ENCODE peak calls at places on chromosomes 1 and 21, in seven cellular contexts. One of them, this sample, is unnamed.

GRCh38 chr1:5711956-5712645 is 280.1 kb downstream of the NPHP4 start:
- DNase-seq in H9: peak; percentile 17
- DNase-seq in NB4: no peak
- DNase-seq in left cardiac atrium: no peak
- DNase-seq in Right ventricle myocardium superior: no peak
- DNase-seq in aorta: peak; percentile 59
- DNase-seq in LoVo: no peak
- DNase-seq in this sample: no peak

GRCh38 chr1:160522622-160523345 is at the start of gene SLAMF6:
- DNase-seq in H9: no peak
- DNase-seq in aorta: no peak
- DNase-seq in NB4: peak; percentile 24
- DNase-seq in LoVo: no peak
- DNase-seq in Right ventricle myocardium superior: no peak
- DNase-seq in left cardiac atrium: no peak
- DNase-seq in this sample: no peak

GRCh38 chr1:56915960-56916359 is 49.9 kb downstream of the C8B start:
- DNase-seq in left cardiac atrium: no peak
- DNase-seq in aorta: no peak
- DNase-seq in NB4: no peak
- DNase-seq in H9: no peak
- DNase-seq in Right ventricle myocardium superior: peak; percentile 47
- DNase-seq in LoVo: no peak
- DNase-seq in this sample: no peak

GRCh38 chr1:201357636-201358348 is 19.7 kb downstream of the TNNT2 start:
- DNase-seq in aorta: peak; percentile 48
- DNase-seq in Right ventricle myocardium superior: no peak
- DNase-seq in left cardiac atrium: no peak
- DNase-seq in NB4: no peak
- DNase-seq in LoVo: no peak
- DNase-seq in H9: no peak
- DNase-seq in this sample: no peak

GRCh38 chr21:38769253-38769780 is 36.4 kb upstream of the ETS2 start:
- DNase-seq in LoVo: no peak
- DNase-seq in NB4: no peak
- DNase-seq in H9: no peak
- DNase-seq in Right ventricle myocardium superior: no peak
- DNase-seq in left cardiac atrium: no peak
- DNase-seq in aorta: no peak
- DNase-seq in this sample: no peak

GRCh38 chr1:66564250-66564649 is 30.3 kb downstream of the SGIP1 start:
- DNase-seq in aorta: no peak
- DNase-seq in H9: no peak
- DNase-seq in Right ventricle myocardium superior: no peak
- DNase-seq in LoVo: no peak
- DNase-seq in NB4: peak; percentile 72
- DNase-seq in left cardiac atrium: no peak
- DNase-seq in this sample: no peak

GRCh38 chr1:163145435-163145834 is 57.3 kb downstream of the RGS5 start:
- DNase-seq in LoVo: no peak
- DNase-seq in aorta: no peak
- DNase-seq in NB4: no peak
- DNase-seq in H9: no peak
- DNase-seq in left cardiac atrium: no peak
- DNase-seq in Right ventricle myocardium superior: no peak
- DNase-seq in this sample: no peak

GRCh38 chr1:236677641-236678235 is 8.6 kb upstream of the ACTN2 start:
- DNase-seq in LoVo: no peak
- DNase-seq in H9: no peak
- DNase-seq in NB4: peak; percentile 86
- DNase-seq in left cardiac atrium: no peak
- DNase-seq in Right ventricle myocardium superior: no peak
- DNase-seq in aorta: no peak
- DNase-seq in this sample: peak; percentile 13

GRCh38 chr1:236113324-236114032 is 28.9 kb upstream of the GPR137B start:
- DNase-seq in Right ventricle myocardium superior: no peak
- DNase-seq in NB4: no peak
- DNase-seq in left cardiac atrium: no peak
- DNase-seq in H9: no peak
- DNase-seq in aorta: peak; percentile 66
- DNase-seq in LoVo: no peak
- DNase-seq in this sample: no peak

GRCh38 chr1:233523047-233523446 is 90.9 kb upstream of the KCNK1 start:
- DNase-seq in aorta: no peak
- DNase-seq in left cardiac atrium: no peak
- DNase-seq in NB4: no peak
- DNase-seq in LoVo: no peak
- DNase-seq in H9: no peak
- DNase-seq in Right ventricle myocardium superior: no peak
- DNase-seq in this sample: no peak

GRCh38 chr1:7366286-7366954 is 404.7 kb upstream of the VAMP3 start:
- DNase-seq in left cardiac atrium: peak; percentile 46
- DNase-seq in aorta: no peak
- DNase-seq in H9: no peak
- DNase-seq in Right ventricle myocardium superior: peak; percentile 76
- DNase-seq in NB4: no peak
- DNase-seq in LoVo: no peak
- DNase-seq in this sample: no peak

GRCh38 chr21:41957991-41958766 is 4.4 kb upstream of the C2CD2 start:
- DNase-seq in left cardiac atrium: peak; percentile 79
- DNase-seq in H9: no peak
- DNase-seq in aorta: peak; percentile 90
- DNase-seq in NB4: no peak
- DNase-seq in Right ventricle myocardium superior: peak; percentile 78
- DNase-seq in LoVo: peak; percentile 64
- DNase-seq in this sample: no peak

GRCh38 chr21:38646213-38646837 is 148.0 kb upstream of the ERG start:
- DNase-seq in LoVo: no peak
- DNase-seq in left cardiac atrium: no peak
- DNase-seq in H9: no peak
- DNase-seq in aorta: no peak
- DNase-seq in Right ventricle myocardium superior: no peak
- DNase-seq in NB4: no peak
- DNase-seq in this sample: no peak

GRCh38 chr1:100187912-100188311 is 9.9 kb upstream of the LRRC39 start:
- DNase-seq in H9: no peak
- DNase-seq in NB4: no peak
- DNase-seq in aorta: no peak
- DNase-seq in Right ventricle myocardium superior: peak; percentile 60
- DNase-seq in LoVo: no peak
- DNase-seq in left cardiac atrium: peak; percentile 67
- DNase-seq in this sample: no peak

GRCh38 chr1:203367051-203367450 is 16.1 kb upstream of the FMOD start:
- DNase-seq in H9: no peak
- DNase-seq in NB4: no peak
- DNase-seq in LoVo: no peak
- DNase-seq in aorta: no peak
- DNase-seq in left cardiac atrium: no peak
- DNase-seq in Right ventricle myocardium superior: no peak
- DNase-seq in this sample: no peak

GRCh38 chr1:154014154-154014910 is 23.8 kb downstream of the RPS27 start:
- DNase-seq in aorta: no peak
- DNase-seq in H9: no peak
- DNase-seq in LoVo: peak; percentile 42
- DNase-seq in NB4: peak; percentile 54
- DNase-seq in left cardiac atrium: no peak
- DNase-seq in Right ventricle myocardium superior: no peak
- DNase-seq in this sample: no peak

GRCh38 chr1:232810856-232811255 is 5.6 kb downstream of the MAP10 start:
- DNase-seq in Right ventricle myocardium superior: no peak
- DNase-seq in aorta: no peak
- DNase-seq in H9: no peak
- DNase-seq in left cardiac atrium: no peak
- DNase-seq in NB4: peak; percentile 10
- DNase-seq in LoVo: no peak
- DNase-seq in this sample: no peak

GRCh38 chr1:2788506-2789163 is 12.9 kb downstream of the TTC34 start:
- DNase-seq in H9: no peak
- DNase-seq in aorta: peak; percentile 51
- DNase-seq in LoVo: no peak
- DNase-seq in NB4: no peak
- DNase-seq in left cardiac atrium: peak; percentile 18
- DNase-seq in Right ventricle myocardium superior: peak; percentile 30
- DNase-seq in this sample: no peak

GRCh38 chr1:201447911-201448871 is 20.8 kb downstream of the PHLDA3 start:
- DNase-seq in left cardiac atrium: peak; percentile 84
- DNase-seq in LoVo: peak; percentile 75
- DNase-seq in NB4: peak; percentile 66
- DNase-seq in H9: peak; percentile 92
- DNase-seq in Right ventricle myocardium superior: peak; percentile 90
- DNase-seq in aorta: peak; percentile 91
- DNase-seq in this sample: no peak

GRCh38 chr1:116697892-116698595 is 30.5 kb upstream of the IGSF3 start:
- DNase-seq in aorta: no peak
- DNase-seq in LoVo: no peak
- DNase-seq in H9: no peak
- DNase-seq in Right ventricle myocardium superior: no peak
- DNase-seq in left cardiac atrium: no peak
- DNase-seq in NB4: no peak
- DNase-seq in this sample: no peak

GRCh38 chr1:46549697-46550681 is 1.5 kb downstream of the KNCN start:
- DNase-seq in H9: peak; percentile 64
- DNase-seq in Right ventricle myocardium superior: no peak
- DNase-seq in LoVo: no peak
- DNase-seq in left cardiac atrium: peak; percentile 22
- DNase-seq in NB4: peak; percentile 23
- DNase-seq in aorta: peak; percentile 74
- DNase-seq in this sample: no peak

GRCh38 chr1:224644553-224645154 is 28.5 kb downstream of the CNIH3 start:
- DNase-seq in Right ventricle myocardium superior: no peak
- DNase-seq in NB4: peak; percentile 70
- DNase-seq in LoVo: peak; percentile 76
- DNase-seq in left cardiac atrium: no peak
- DNase-seq in aorta: no peak
- DNase-seq in H9: peak; percentile 77
- DNase-seq in this sample: peak; percentile 64

GRCh38 chr1:39102537-39103320 is 76.6 kb downstream of the NDUFS5 start:
- DNase-seq in Right ventricle myocardium superior: no peak
- DNase-seq in LoVo: peak; percentile 76
- DNase-seq in aorta: no peak
- DNase-seq in H9: peak; percentile 63
- DNase-seq in left cardiac atrium: no peak
- DNase-seq in NB4: peak; percentile 88
- DNase-seq in this sample: no peak

GRCh38 chr1:160361814-160362167 is 5.1 kb upstream of the NHLH1 start:
- DNase-seq in NB4: no peak
- DNase-seq in aorta: no peak
- DNase-seq in LoVo: no peak
- DNase-seq in Right ventricle myocardium superior: no peak
- DNase-seq in H9: no peak
- DNase-seq in left cardiac atrium: no peak
- DNase-seq in this sample: no peak

GRCh38 chr21:16536661-16537359 is 807.0 kb downstream of the USP25 start:
- DNase-seq in left cardiac atrium: no peak
- DNase-seq in H9: no peak
- DNase-seq in Right ventricle myocardium superior: no peak
- DNase-seq in aorta: no peak
- DNase-seq in LoVo: peak; percentile 3
- DNase-seq in NB4: no peak
- DNase-seq in this sample: no peak

GRCh38 chr1:179025975-179026812 is 500 bp downstream of the FAM20B start:
- DNase-seq in LoVo: peak; percentile 75
- DNase-seq in H9: peak; percentile 78
- DNase-seq in left cardiac atrium: peak; percentile 78
- DNase-seq in aorta: peak; percentile 89
- DNase-seq in Right ventricle myocardium superior: peak; percentile 84
- DNase-seq in NB4: peak; percentile 87
- DNase-seq in this sample: peak; percentile 18

GRCh38 chr1:212007896-212008295 is 27.5 kb downstream of the INTS7 start:
- DNase-seq in NB4: no peak
- DNase-seq in Right ventricle myocardium superior: no peak
- DNase-seq in left cardiac atrium: no peak
- DNase-seq in H9: no peak
- DNase-seq in LoVo: no peak
- DNase-seq in aorta: no peak
- DNase-seq in this sample: no peak

GRCh38 chr1:13832536-13832935 is 132.5 kb downstream of the PRDM2 start:
- DNase-seq in Right ventricle myocardium superior: no peak
- DNase-seq in LoVo: no peak
- DNase-seq in H9: no peak
- DNase-seq in left cardiac atrium: no peak
- DNase-seq in NB4: no peak
- DNase-seq in aorta: no peak
- DNase-seq in this sample: no peak

GRCh38 chr1:198220428-198220827 is 63.6 kb downstream of the NEK7 start:
- DNase-seq in left cardiac atrium: no peak
- DNase-seq in H9: no peak
- DNase-seq in NB4: no peak
- DNase-seq in LoVo: peak; percentile 12
- DNase-seq in Right ventricle myocardium superior: no peak
- DNase-seq in aorta: no peak
- DNase-seq in this sample: no peak

GRCh38 chr1:35097224-35097623 is 18.0 kb downstream of the ZMYM1 start:
- DNase-seq in H9: no peak
- DNase-seq in LoVo: no peak
- DNase-seq in left cardiac atrium: no peak
- DNase-seq in Right ventricle myocardium superior: no peak
- DNase-seq in NB4: no peak
- DNase-seq in aorta: no peak
- DNase-seq in this sample: no peak

GRCh38 chr1:109790735-109791494 is 27.2 kb upstream of the EPS8L3 start:
- DNase-seq in left cardiac atrium: peak; percentile 81
- DNase-seq in Right ventricle myocardium superior: peak; percentile 71
- DNase-seq in aorta: peak; percentile 86
- DNase-seq in H9: peak; percentile 74
- DNase-seq in NB4: peak; percentile 98
- DNase-seq in LoVo: no peak
- DNase-seq in this sample: no peak

GRCh38 chr1:2101531-2101930 is 51.3 kb downstream of the PRKCZ start:
- DNase-seq in LoVo: no peak
- DNase-seq in H9: no peak
- DNase-seq in NB4: no peak
- DNase-seq in aorta: peak; percentile 39
- DNase-seq in Right ventricle myocardium superior: peak; percentile 9
- DNase-seq in left cardiac atrium: peak; percentile 5
- DNase-seq in this sample: no peak

GRCh38 chr1:97758589-97759057 is 162.2 kb downstream of the DPYD start:
- DNase-seq in aorta: no peak
- DNase-seq in H9: no peak
- DNase-seq in Right ventricle myocardium superior: no peak
- DNase-seq in LoVo: no peak
- DNase-seq in NB4: no peak
- DNase-seq in left cardiac atrium: no peak
- DNase-seq in this sample: no peak

GRCh38 chr1:38585460-38585859 is 274.1 kb downstream of the RRAGC start:
- DNase-seq in H9: no peak
- DNase-seq in LoVo: no peak
- DNase-seq in aorta: no peak
- DNase-seq in left cardiac atrium: no peak
- DNase-seq in Right ventricle myocardium superior: no peak
- DNase-seq in NB4: no peak
- DNase-seq in this sample: no peak

This sample was measured in iPS DF 6.9.